ENCODE peak calls at places on chromosomes 5 and 9, in four cellular contexts. N is IMR-90, Y is H9, Q is H1. V is an unnamed sample.

GRCh38 chr5:58497956-58498942 is 7.0 kb downstream of the GAPT start:
- DNase-seq in N (peak; percentile 41), Y (peak; percentile 37), Q (peak; percentile 10), V (peak; percentile 60)

GRCh38 chr9:77647659-77648457 is at the start of gene GNA14:
- DNase-seq in N (no peak), Y (peak; percentile 64), Q (no peak), V (peak; percentile 70)

GRCh38 chr5:52073993-52074689 is 690.9 kb downstream of the ISL1 start:
- DNase-seq in N (no peak), Y (no peak), Q (no peak), V (no peak)

GRCh38 chr5:166720026-166720425 is 1571.4 kb upstream of the WWC1 start:
- DNase-seq in N (no peak), Y (no peak), Q (no peak), V (no peak)

GRCh38 chr5:73411927-73412596 is 36.5 kb downstream of the FOXD1 start:
- DNase-seq in N (no peak), Y (no peak), Q (no peak), V (peak; percentile 13)

GRCh38 chr5:39891376-39891775 is 466.6 kb upstream of the DAB2 start:
- DNase-seq in N (no peak), Y (no peak), Q (no peak), V (no peak)

GRCh38 chr9:100408541-100409175 is 18.3 kb upstream of the MSANTD3 start:
- DNase-seq in N (no peak), Y (no peak), Q (no peak), V (no peak)

GRCh38 chr9:133359420-133360175 is 3.2 kb downstream of the SURF2 start:
- DNase-seq in N (no peak), Y (peak; percentile 67), Q (no peak), V (peak; percentile 69)

GRCh38 chr5:94754824-94755223 is 136.4 kb downstream of the SLF1 start:
- DNase-seq in N (no peak), Y (no peak), Q (no peak), V (no peak)

GRCh38 chr5:58366461-58366860 is 93.4 kb downstream of the PLK2 start:
- DNase-seq in N (peak; percentile 45), Y (no peak), Q (no peak), V (no peak)

GRCh38 chr5:143968071-143968878 is 156.3 kb downstream of the HMHB1 start:
- DNase-seq in N (peak; percentile 78), Y (no peak), Q (no peak), V (peak; percentile 76)

GRCh38 chr5:147382776-147383175 is 127.1 kb downstream of the DPYSL3 start:
- DNase-seq in N (no peak), Y (no peak), Q (no peak), V (peak; percentile 65)

GRCh38 chr5:41408676-41409443 is 101.5 kb downstream of the PLCXD3 start:
- DNase-seq in N (peak; percentile 74), Y (no peak), Q (no peak), V (peak; percentile 33)

GRCh38 chr5:38420691-38421395 is 135.6 kb downstream of the LIFR start:
- DNase-seq in N (peak; percentile 69), Y (peak; percentile 56), Q (no peak), V (peak; percentile 72)

GRCh38 chr5:109676920-109677319 is 12.8 kb upstream of the MAN2A1 start:
- DNase-seq in N (no peak), Y (no peak), Q (no peak), V (no peak)

GRCh38 chr9:14165376-14166035 is 148.4 kb downstream of the NFIB start:
- DNase-seq in N (no peak), Y (no peak), Q (no peak), V (no peak)

GRCh38 chr9:69380811-69381210 is 55.8 kb downstream of the ENTREP1 start:
- DNase-seq in N (peak; percentile 56), Y (no peak), Q (no peak), V (no peak)

GRCh38 chr5:136810198-136810823 is 445.0 kb upstream of the TRPC7 start:
- DNase-seq in N (peak; percentile 77), Y (no peak), Q (no peak), V (no peak)

GRCh38 chr5:168227973-168228615 is 63.4 kb upstream of the WWC1 start:
- DNase-seq in N (no peak), Y (no peak), Q (no peak), V (no peak)

GRCh38 chr5:176396330-176396729 is 7.8 kb downstream of the HIGD2A start:
- DNase-seq in N (peak; percentile 31), Y (no peak), Q (no peak), V (peak; percentile 31)

GRCh38 chr5:14136228-14136627 is 6.9 kb upstream of the TRIO start:
- DNase-seq in N (no peak), Y (no peak), Q (no peak), V (no peak)

GRCh38 chr9:135488527-135488926 is 8.9 kb downstream of the PPP1R26 start:
- DNase-seq in N (no peak), Y (no peak), Q (no peak), V (no peak)

GRCh38 chr9:135491764-135492163 is 8.7 kb upstream of the MRPS2 start:
- DNase-seq in N (no peak), Y (no peak), Q (no peak), V (no peak)

GRCh38 chr9:135489188-135489918 is 9.8 kb downstream of the PPP1R26 start:
- DNase-seq in N (no peak), Y (no peak), Q (no peak), V (no peak)

GRCh38 chr9:135490980-135491444 is 9.5 kb upstream of the MRPS2 start:
- DNase-seq in N (no peak), Y (no peak), Q (no peak), V (no peak)

GRCh38 chr9:135490166-135490870 is 10.2 kb upstream of the MRPS2 start:
- DNase-seq in N (no peak), Y (no peak), Q (no peak), V (no peak)
- H4K5ac ChIP-seq in N (no peak overlapping the region), Y (no peak overlapping the region), Q (no peak overlapping the region), V (no peak overlapping the region)

GRCh38 chr5:179836225-179837019 is 15.7 kb downstream of the SQSTM1 start:
- DNase-seq in N (peak; percentile 52), Y (no peak), Q (no peak), V (no peak)

GRCh38 chr5:179833709-179834070 is 13.0 kb downstream of the SQSTM1 start:
- DNase-seq in N (no peak), Y (no peak), Q (no peak), V (no peak)

GRCh38 chr5:179833056-179833708 is 12.5 kb downstream of the SQSTM1 start:
- DNase-seq in N (no peak), Y (no peak), Q (no peak), V (no peak)

GRCh38 chr5:179832039-179832745 is 11.5 kb downstream of the SQSTM1 start:
- DNase-seq in N (no peak), Y (no peak), Q (no peak), V (no peak)

GRCh38 chr5:179834120-179834519 is 13.4 kb downstream of the SQSTM1 start:
- DNase-seq in N (no peak), Y (no peak), Q (no peak), V (no peak)
- H4K5ac ChIP-seq in N (no peak overlapping the region), Y (no peak overlapping the region), Q (no peak overlapping the region), V (no peak overlapping the region)

GRCh38 chr9:31028137-31028536 is 1356.3 kb upstream of the ACO1 start:
- DNase-seq in N (no peak), Y (no peak), Q (no peak), V (no peak)
- H4K5ac ChIP-seq in N (no peak overlapping the region), Y (no peak overlapping the region), Q (no peak overlapping the region), V (no peak overlapping the region)

GRCh38 chr9:72509635-72510034 is 11.8 kb upstream of the TMC1 start:
- DNase-seq in N (peak; percentile 51), Y (no peak), Q (no peak), V (no peak)
- H4K5ac ChIP-seq in N (no peak overlapping the region), Y (no peak overlapping the region), Q (no peak overlapping the region), V (no peak overlapping the region)

GRCh38 chr5:135047347-135047695 is 13.3 kb upstream of the PITX1 start:
- DNase-seq in N (no peak), Y (no peak), Q (no peak), V (peak; percentile 68)
- H4K5ac ChIP-seq in N (no peak overlapping the region), Y (no peak overlapping the region), Q (no peak overlapping the region), V (no peak overlapping the region)

GRCh38 chr9:131824953-131825495 is 85.1 kb upstream of the RAPGEF1 start:
- DNase-seq in N (no peak), Y (no peak), Q (no peak), V (no peak)
- H4K5ac ChIP-seq in N (no peak overlapping the region), Y (no peak overlapping the region), Q (no peak overlapping the region), V (no peak overlapping the region)